ENCODE peak calls at places on chromosomes 6 and 20, in nine cellular contexts. P is endothelial cell of umbilical vein, E is H1, J is GM23338, H is spleen, V is SK-N-SH, A is upper lobe of left lung, W is GM12878, Z is sigmoid colon. M is an unnamed sample.
A peak's percentile ranks its signal among the peaks of the same experiment; 100 is the strongest.

GRCh38 chr6:106356382-106356781 is 4.1 kb upstream of the CRYBG1 start:
- DNase-seq in Z (no peak), W (no peak), V (no peak), A (no peak), E (no peak), P (no peak), J (no peak), H (no peak), M (no peak)

GRCh38 chr6:106163446-106163965 is 77.4 kb downstream of the PRDM1 start:
- DNase-seq in A (peak; percentile 54), E (no peak), P (no peak), Z (no peak), V (no peak), W (peak; percentile 69), J (peak; percentile 50), H (peak; percentile 84), M (no peak)

GRCh38 chr6:79494841-79495240 is 42.4 kb downstream of the LCA5 start:
- DNase-seq in P (no peak), J (peak; percentile 72), V (no peak), E (no peak), A (no peak), W (no peak), H (peak; percentile 51), Z (no peak), M (no peak)

GRCh38 chr20:1637226-1637625 is 17.4 kb upstream of the SIRPB1 start:
- DNase-seq in V (no peak), E (no peak), H (no peak), Z (no peak), J (no peak), P (peak; percentile 28), W (no peak), A (no peak), M (no peak)

GRCh38 chr20:19403549-19403948 is 191.1 kb downstream of the SLC24A3 start:
- DNase-seq in P (no peak), Z (no peak), V (no peak), H (no peak), E (no peak), W (no peak), A (no peak), J (peak; percentile 28), M (no peak)

GRCh38 chr6:82015043-82015442 is 232.5 kb downstream of the IBTK start:
- DNase-seq in Z (no peak), J (no peak), H (no peak), V (no peak), P (peak; percentile 40), W (no peak), A (no peak), E (no peak), M (no peak)

GRCh38 chr20:15842872-15843271 is 730.4 kb downstream of the KIF16B start:
- DNase-seq in H (no peak), A (no peak), J (no peak), W (no peak), V (no peak), Z (no peak), E (no peak), P (no peak), M (no peak)

GRCh38 chr6:53461682-53462081 is 83.2 kb downstream of the GCLC start:
- DNase-seq in J (peak; percentile 22), Z (no peak), H (peak; percentile 75), E (no peak), V (no peak), W (no peak), A (no peak), P (no peak), M (no peak)

DNA sequence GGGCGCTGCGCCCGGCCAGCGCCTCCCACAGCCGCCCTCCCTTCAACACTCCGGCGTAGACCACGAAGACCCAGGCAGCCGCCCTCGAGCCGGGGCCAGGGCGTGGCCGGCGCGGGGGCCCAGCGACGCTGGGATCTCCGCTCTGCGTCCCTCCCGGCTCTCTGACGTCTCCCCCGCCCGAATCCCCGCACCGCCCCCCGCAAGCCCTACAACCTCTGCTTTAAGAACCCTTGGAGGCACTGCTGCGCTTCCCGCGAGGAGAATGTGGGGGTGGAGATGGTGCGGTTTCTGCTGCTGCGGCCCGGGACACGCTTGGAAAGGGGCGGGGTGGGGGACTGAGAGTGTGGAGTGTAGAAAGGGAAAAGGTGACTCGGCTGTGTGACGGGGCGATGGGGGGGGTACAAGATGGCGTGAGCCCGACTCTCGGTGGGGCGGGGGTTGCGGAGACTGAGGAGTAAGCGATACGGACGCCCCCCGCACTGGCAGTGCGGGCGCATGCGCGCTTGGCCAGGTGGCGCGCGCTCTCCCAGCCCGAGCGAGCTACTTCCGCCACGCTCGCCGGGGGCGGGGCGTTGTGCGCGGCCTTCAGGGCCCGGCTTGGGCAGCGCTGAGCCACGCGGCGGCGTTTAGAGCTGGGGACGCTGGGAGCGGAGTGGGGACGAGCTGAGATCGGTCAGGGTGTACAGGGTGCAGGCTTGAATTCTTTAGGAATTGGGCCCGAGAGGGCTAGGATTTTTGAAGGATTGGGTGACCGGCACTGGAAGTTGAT is at the start of gene SUPT3H:
- DNase-seq in A (peak; percentile 93), Z (peak; percentile 96), V (peak; percentile 95), E (peak; percentile 90), W (peak; percentile 56), P (peak; percentile 94), J (peak; percentile 96), H (peak; percentile 98), M (no peak)
- TF ChIP-seq POLR2AphosphoS5 in A (peak; percentile 90), Z (peak; percentile 90), V (peak; percentile 81), E (peak; percentile 86), W (peak; percentile 84), P (peak; percentile 96), J (peak; percentile 91), H (peak; percentile 97), M (peak; percentile 96)

DNA sequence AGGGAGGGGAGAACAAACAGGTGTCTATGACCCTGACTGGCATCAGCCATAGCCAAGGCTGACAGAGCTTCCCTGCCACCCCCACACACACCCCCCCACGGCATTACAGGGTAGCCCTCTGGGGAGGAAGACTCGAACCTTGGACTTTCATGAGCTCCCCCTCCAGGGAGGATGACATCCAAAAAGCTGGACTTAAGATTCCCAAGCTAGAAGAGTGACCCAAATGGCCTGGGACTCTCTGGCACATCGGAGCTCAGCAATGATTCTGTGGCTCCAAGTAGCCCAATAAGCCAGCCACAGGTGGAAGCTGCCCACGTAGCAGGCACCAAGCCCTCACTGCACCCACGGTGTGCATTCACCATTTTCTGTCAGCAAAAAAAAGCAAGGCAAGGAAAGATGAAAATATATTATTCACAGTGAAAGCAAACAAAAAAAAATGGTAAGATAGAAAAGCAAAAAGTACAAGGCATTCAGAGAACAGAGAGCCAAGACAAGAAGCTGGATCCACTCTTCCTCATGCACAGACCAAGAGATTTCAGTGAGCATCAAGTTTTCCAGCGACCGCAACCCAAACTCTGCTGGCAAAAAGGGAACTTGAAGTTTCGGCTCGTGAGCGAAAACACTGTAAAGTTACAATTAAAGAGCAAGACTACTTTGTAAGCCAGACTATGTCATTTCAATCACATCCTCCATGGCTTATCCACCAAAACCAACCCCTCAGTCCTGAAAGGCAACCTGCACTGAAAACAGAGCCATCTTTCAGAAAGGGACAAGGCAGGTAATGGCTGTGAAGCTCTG is 10.9 kb downstream of the JAG1 start:
- DNase-seq in A (no peak), J (no peak), E (no peak), H (no peak), P (no peak), V (no peak), W (no peak), Z (no peak), M (no peak)
- H3K4me3 ChIP-seq in A (no peak overlapping the region), J (no peak overlapping the region), E (no peak overlapping the region), H (no peak overlapping the region), P (no peak overlapping the region), V (no peak overlapping the region), W (no peak overlapping the region), Z (no peak overlapping the region), M (no peak overlapping the region)

GRCh38 chr20:37870294-37870693 is 32.6 kb upstream of the VSTM2L start:
- DNase-seq in E (no peak), Z (no peak), A (no peak), W (no peak), J (no peak), P (no peak), H (peak; percentile 40), V (no peak), M (no peak)

GRCh38 chr20:37866051-37866450 is 36.9 kb upstream of the VSTM2L start:
- DNase-seq in E (no peak), V (no peak), W (no peak), A (no peak), H (peak; percentile 52), P (no peak), J (no peak), Z (no peak), M (no peak)

GRCh38 chr20:37868998-37869861 is 33.7 kb upstream of the VSTM2L start:
- DNase-seq in H (peak; percentile 45), A (no peak), W (no peak), J (peak; percentile 44), Z (no peak), P (no peak), E (peak; percentile 17), V (peak; percentile 55), M (no peak)

GRCh38 chr20:37864275-37864674 is 38.7 kb upstream of the VSTM2L start:
- DNase-seq in W (no peak), J (no peak), H (peak; percentile 27), A (no peak), P (no peak), E (no peak), Z (no peak), V (no peak), M (peak; percentile 86)

DNA sequence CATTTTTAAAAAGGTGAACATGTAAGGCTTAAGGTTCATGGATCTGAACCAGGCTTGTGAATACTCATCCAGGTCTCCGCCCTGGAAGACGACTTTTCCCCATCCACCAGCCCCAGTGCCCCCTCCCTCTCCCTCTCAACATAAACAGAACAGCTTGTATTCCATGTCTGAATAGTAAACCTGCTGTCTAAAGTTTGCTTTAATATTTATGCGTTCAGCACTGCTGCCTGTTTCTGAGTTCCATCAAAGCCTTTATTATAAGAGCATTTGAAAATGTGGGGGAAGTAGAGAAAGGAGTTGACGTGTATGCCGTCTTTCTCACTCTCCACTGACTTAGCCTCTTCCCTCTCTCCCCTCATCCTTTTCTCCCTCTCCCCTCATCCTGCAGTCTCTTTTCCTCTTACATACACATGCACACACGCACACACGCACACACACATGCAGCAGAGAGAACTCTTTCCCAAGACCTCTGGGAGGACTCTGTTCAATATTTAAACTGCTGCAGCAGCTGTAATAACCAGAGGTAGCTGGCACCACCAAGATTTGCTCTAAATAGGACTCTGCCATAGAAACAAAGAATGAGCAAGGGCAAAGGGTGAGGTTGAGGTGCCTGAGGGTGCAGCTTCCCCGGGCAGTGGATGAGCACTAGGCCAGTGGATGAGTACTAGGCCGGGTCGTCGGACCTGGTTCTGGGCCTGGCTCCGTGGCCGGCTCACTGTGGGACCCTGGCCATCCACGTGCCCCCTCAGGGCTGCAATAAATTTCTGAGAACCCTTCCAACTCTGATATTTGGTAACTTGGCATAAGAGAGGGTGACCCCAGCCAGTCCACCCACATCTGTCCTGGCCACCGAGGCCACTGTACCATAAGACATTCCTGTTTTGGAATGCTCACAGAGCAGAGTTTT is 35.4 kb upstream of the VSTM2L start:
- DNase-seq in P (no peak), J (no peak), H (peak; percentile 36), E (no peak), W (no peak), Z (peak; percentile 81), A (no peak), V (no peak), M (no peak)
- TF ChIP-seq POLR2AphosphoS5 in P (no peak), J (no peak), H (no peak), E (no peak), W (no peak), Z (peak; percentile 80), A (no peak), V (no peak), M (no peak)

GRCh38 chr6:170185175-170185970 is 105.5 kb downstream of the DLL1 start:
- DNase-seq in J (no peak), H (no peak), Z (peak; percentile 41), V (no peak), A (peak; percentile 16), W (no peak), P (no peak), E (no peak), M (no peak)

GRCh38 chr6:170186909-170187668 is 103.8 kb downstream of the DLL1 start:
- DNase-seq in V (no peak), Z (no peak), P (no peak), E (no peak), A (peak; percentile 16), J (no peak), H (no peak), W (no peak), M (no peak)

GRCh38 chr6:170184324-170184723 is 106.6 kb downstream of the DLL1 start:
- DNase-seq in V (no peak), P (no peak), H (peak; percentile 69), E (no peak), Z (no peak), W (no peak), J (no peak), A (no peak), M (no peak)

GRCh38 chr6:170187669-170188566 is 103.0 kb downstream of the DLL1 start:
- DNase-seq in J (no peak), A (peak; percentile 15), V (no peak), Z (no peak), W (no peak), H (no peak), P (no peak), E (no peak), M (no peak)

DNA sequence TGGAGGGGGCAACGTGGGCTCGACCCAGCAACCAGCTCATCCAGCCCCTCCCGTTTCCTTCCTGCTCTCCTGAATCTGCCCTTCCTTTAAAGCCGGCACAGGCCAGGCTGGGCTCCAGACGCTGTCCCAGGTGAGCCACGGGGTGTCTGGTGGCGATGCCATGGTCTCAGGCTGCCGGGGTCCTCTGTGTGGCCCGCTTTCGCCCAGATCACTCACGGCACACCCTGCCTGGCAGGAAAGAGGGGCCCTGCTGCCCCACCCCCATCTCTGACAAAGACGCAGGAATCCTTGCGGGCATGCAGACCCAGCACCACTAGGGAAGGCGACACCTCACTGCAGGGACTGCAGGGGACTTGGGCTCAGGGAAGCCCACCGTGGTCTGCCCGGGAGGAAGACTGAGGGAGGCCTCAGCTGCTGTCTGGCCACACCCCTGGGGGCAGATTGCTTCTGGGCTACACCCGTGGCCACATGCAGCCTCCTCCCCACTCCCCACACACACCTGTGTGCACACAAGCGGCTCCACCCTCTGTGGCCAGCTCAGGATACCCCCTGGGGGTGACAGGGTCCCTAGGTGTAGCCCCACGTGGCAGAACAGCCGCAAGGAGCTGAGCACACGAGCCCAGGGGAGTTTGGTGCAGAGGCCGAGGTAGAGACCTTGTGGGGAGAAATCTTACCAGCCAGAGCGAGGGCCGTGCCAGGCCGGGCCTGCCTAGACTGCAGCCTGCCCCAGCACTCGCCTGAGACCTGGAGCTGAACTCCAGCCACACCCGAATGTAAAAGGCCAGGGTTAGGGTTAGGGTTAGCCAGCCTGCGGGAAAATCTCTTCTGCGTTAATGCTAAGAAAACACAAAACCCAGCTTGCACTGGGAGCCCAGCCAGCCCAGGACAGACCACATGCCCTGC is 104.6 kb downstream of the DLL1 start:
- DNase-seq in P (no peak), Z (no peak), W (no peak), A (peak; percentile 20), V (no peak), H (peak; percentile 66), E (no peak), J (no peak), M (no peak)
- H3K4me3 ChIP-seq in P (no peak overlapping the region), Z (no peak overlapping the region), W (no peak overlapping the region), A (no peak overlapping the region), V (no peak overlapping the region), H (no peak overlapping the region), E (no peak overlapping the region), J (no peak overlapping the region), M (no peak overlapping the region)